ENCODE peak calls at places on chromosomes 13 and 19, in ten cellular contexts. L is fibroblast of lung, Q is heart left ventricle, N is cardiac fibroblast, W is retinal pigment epithelial cell, Y is choroid plexus epithelial cell, K is GM12865, O is IMR-90, I is ascending aorta, A is brain microvascular endothelial cell. J is an unnamed sample.

GRCh38 chr19:12969292-12969988 is at the start of gene DAND5:
- DNase-seq in L (no peak), Q (peak), N (no peak), W (no peak), Y (no peak), K (no peak), O (no peak), I (no peak), A (no peak), J (no peak)

GRCh38 chr13:32315255-32316029 is at the start of the genes BRCA2 and ZAR1L:
- DNase-seq in L (peak), Q (peak), N (peak), W (peak), Y (peak), K (peak), O (peak), I (peak), A (peak), J (peak)

GRCh38 chr13:31968473-31968872 is 63.1 kb upstream of the FRY start:
- DNase-seq in L (no peak), Q (peak), N (peak), W (no peak), Y (peak), K (peak), O (no peak), I (no peak), A (peak), J (no peak)

GRCh38 chr19:41937525-41937924 is 9.3 kb upstream of the ERFL start:
- DNase-seq in L (no peak), Q (no peak), N (no peak), W (no peak), Y (no peak), K (no peak), O (no peak), I (no peak), A (no peak), J (no peak)

GRCh38 chr13:113273856-113274590 is 23.0 kb upstream of the LAMP1 start:
- DNase-seq in L (peak), Q (no peak), N (peak), W (peak), Y (peak), K (no peak), O (peak), I (no peak), A (peak), J (peak)

GRCh38 chr13:24910502-24911134 is 146.6 kb downstream of the RNF17 start:
- DNase-seq in L (peak), Q (no peak), N (no peak), W (no peak), Y (peak), K (no peak), O (peak), I (no peak), A (no peak), J (no peak)

GRCh38 chr13:98746968-98747367 is 5.5 kb downstream of the SLC15A1 start:
- DNase-seq in L (no peak), Q (no peak), N (no peak), W (no peak), Y (peak), K (no peak), O (no peak), I (no peak), A (peak), J (no peak)

GRCh38 chr13:75479102-75479501 is 2.9 kb downstream of the TBC1D4 start:
- DNase-seq in L (no peak), Q (no peak), N (no peak), W (no peak), Y (no peak), K (no peak), O (no peak), I (no peak), A (no peak), J (no peak)

GRCh38 chr19:44841255-44841654 is 4.8 kb upstream of the NECTIN2 start:
- DNase-seq in L (no peak), Q (no peak), N (no peak), W (no peak), Y (no peak), K (no peak), O (no peak), I (no peak), A (no peak), J (no peak)

GRCh38 chr13:97226013-97226412 is 3.9 kb downstream of the MBNL2 start:
- DNase-seq in L (no peak), Q (no peak), N (no peak), W (no peak), Y (no peak), K (no peak), O (no peak), I (no peak), A (no peak), J (no peak)

GRCh38 chr13:51769455-51770127 is 34.4 kb downstream of the DHRS12 start:
- DNase-seq in L (no peak), Q (no peak), N (peak), W (no peak), Y (peak), K (no peak), O (no peak), I (peak), A (no peak), J (no peak)

GRCh38 chr13:106029901-106030300 is 505.6 kb downstream of the EFNB2 start:
- DNase-seq in L (no peak), Q (no peak), N (no peak), W (no peak), Y (no peak), K (no peak), O (no peak), I (no peak), A (no peak), J (no peak)

GRCh38 chr13:66794340-66795031 is 435.6 kb downstream of the PCDH9 start:
- DNase-seq in L (no peak), Q (no peak), N (no peak), W (no peak), Y (no peak), K (no peak), O (no peak), I (no peak), A (no peak), J (no peak)

GRCh38 chr13:102631198-102631597 is 34.4 kb downstream of the TPP2 start:
- DNase-seq in L (no peak), Q (no peak), N (no peak), W (no peak), Y (no peak), K (no peak), O (no peak), I (no peak), A (no peak), J (no peak)

GRCh38 chr19:41577144-41577830 is 1.3 kb downstream of the CEACAM21 start:
- DNase-seq in L (no peak), Q (no peak), N (no peak), W (no peak), Y (no peak), K (no peak), O (no peak), I (no peak), A (no peak), J (no peak)

GRCh38 chr19:6632002-6632621 is 37.8 kb downstream of the TNFSF14 start:
- DNase-seq in L (peak), Q (peak), N (peak), W (no peak), Y (peak), K (peak), O (peak), I (peak), A (peak), J (no peak)

GRCh38 chr19:51407631-51408131 is 9.8 kb downstream of the SIGLEC10 start:
- DNase-seq in L (peak), Q (no peak), N (peak), W (no peak), Y (peak), K (peak), O (peak), I (no peak), A (peak), J (no peak)

GRCh38 chr19:16654151-16654550 is 5.8 kb downstream of the SMIM7 start:
- DNase-seq in L (no peak), Q (no peak), N (no peak), W (no peak), Y (peak), K (no peak), O (no peak), I (no peak), A (no peak), J (no peak)

GRCh38 chr19:44807652-44808462 is 1.0 kb upstream of the BCAM start:
- DNase-seq in L (peak), Q (peak), N (peak), W (no peak), Y (peak), K (no peak), O (peak), I (peak), A (peak), J (no peak)

GRCh38 chr13:110270507-110270906 is 36.5 kb downstream of the COL4A1 start:
- DNase-seq in L (no peak), Q (peak), N (no peak), W (no peak), Y (no peak), K (no peak), O (no peak), I (no peak), A (no peak), J (no peak)

DNA sequence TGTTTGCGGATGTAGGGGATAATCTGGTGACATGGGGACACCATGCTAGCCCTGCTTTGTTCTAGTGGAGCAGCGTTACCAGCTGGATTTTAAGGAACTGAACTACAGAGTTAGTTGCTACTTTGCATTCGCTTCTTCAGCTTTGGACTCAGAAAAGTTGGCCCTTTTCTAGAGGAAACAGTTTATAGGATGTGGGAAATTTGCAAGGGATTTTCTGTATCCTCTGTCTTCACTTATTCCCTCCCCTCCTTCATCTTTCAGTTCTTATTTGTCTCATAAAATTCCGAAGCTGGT is 2.1 kb downstream of the GATAD2A start:
- DNase-seq in L (no peak), Q (no peak), N (no peak), W (no peak), Y (no peak), K (no peak), O (no peak), I (no peak), A (no peak), J (no peak)
- H3K4me3 ChIP-seq in L (peak), Q (peak), N (peak), W (peak), Y (peak), K (no peak), O (peak), I (peak), A (peak), J (peak)

DNA sequence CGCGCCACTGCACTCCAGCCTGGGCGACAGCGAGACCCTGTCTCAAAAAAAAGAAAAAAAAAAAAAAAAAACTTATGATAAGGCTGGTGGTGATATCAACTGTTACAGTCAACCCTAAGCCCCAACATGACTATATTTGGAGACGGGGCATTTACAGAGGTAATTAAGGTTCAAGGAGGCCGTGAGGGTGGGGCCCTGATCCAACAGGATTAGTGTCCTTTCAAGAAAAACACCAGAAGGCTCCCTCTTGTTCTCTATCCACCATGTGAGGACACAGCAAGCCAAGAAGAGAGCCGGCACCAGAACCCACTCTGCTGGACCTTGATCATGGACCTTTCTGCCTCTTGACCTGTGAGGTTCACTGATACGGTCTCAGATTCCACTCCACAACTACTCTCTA is 14.1 kb downstream of the MIER2 start:
- DNase-seq in L (no peak), Q (no peak), N (no peak), W (no peak), Y (no peak), K (no peak), O (no peak), I (peak), A (no peak), J (no peak)
- H3K4me3 ChIP-seq in L (no peak), Q (no peak), N (no peak), W (no peak), Y (no peak), K (no peak), O (no peak), I (no peak), A (no peak), J (no peak)

GRCh38 chr13:27960362-27961226 is 8.5 kb downstream of the CDX2 start:
- DNase-seq in L (peak), Q (no peak), N (peak), W (no peak), Y (peak), K (peak), O (no peak), I (no peak), A (peak), J (no peak)
- H3K4me3 ChIP-seq in L (no peak), Q (peak), N (no peak), W (no peak), Y (no peak), K (peak), O (no peak), I (peak), A (no peak), J (peak)

GRCh38 chr19:35031072-35031881 is 1.0 kb downstream of the SCN1B start:
- DNase-seq in L (peak), Q (peak), N (peak), W (no peak), Y (peak), K (no peak), O (peak), I (no peak), A (no peak), J (no peak)
- H3K4me3 ChIP-seq in L (peak), Q (peak), N (peak), W (peak), Y (peak), K (no peak), O (peak), I (peak), A (peak), J (peak)

GRCh38 chr19:55598034-55598433 is 1.3 kb downstream of the FIZ1 start:
- DNase-seq in L (no peak), Q (no peak), N (no peak), W (no peak), Y (no peak), K (no peak), O (no peak), I (no peak), A (no peak), J (no peak)
- H3K4me3 ChIP-seq in L (no peak), Q (no peak), N (no peak), W (no peak), Y (no peak), K (no peak), O (no peak), I (no peak), A (no peak), J (no peak)

GRCh38 chr19:10112037-10112751 is 701 bp downstream of the P2RY11 start:
- DNase-seq in L (no peak), Q (no peak), N (no peak), W (no peak), Y (peak), K (peak), O (no peak), I (no peak), A (no peak), J (no peak)
- H3K4me3 ChIP-seq in L (no peak), Q (no peak), N (no peak), W (no peak), Y (no peak), K (peak), O (no peak), I (no peak), A (no peak), J (no peak)

DNA sequence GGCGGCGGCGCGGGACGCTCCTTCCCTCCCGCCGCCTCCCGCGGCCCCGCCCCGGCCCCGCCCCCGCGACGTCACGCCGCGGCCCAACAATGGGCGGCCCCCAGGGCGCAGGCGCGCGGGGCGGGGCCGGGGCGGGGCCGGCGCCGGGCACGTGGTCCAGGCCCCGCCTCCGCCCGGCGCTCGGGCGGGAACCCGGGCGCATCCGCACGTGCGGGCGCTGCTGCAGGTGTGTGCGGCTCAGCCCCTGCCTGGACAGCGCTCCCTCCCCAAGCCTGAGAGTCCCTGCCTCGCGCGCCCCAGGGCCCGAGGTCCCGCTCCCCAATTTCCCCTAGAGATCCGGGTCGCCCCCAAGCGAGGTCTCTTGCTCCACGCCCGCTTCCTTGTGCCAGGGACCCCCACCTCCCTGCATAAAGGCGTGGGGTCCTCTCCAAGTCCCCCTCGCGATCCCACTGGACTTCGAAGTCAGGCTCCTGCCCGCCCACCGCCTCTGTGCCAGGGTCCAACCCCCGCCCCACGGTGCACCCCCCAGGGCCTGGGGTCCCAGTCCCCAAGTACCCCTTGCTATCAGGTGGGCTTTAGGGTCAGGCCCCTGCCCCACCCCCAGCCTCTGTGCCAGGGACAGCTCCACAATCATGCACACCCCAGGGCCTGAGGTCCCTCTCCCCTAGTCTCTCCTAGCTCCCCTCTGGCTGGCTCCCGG is at the start of gene MEX3D:
- DNase-seq in L (peak), Q (peak), N (peak), W (no peak), Y (peak), K (peak), O (peak), I (peak), A (peak), J (peak)
- H3K4me3 ChIP-seq in L (peak), Q (peak), N (peak), W (peak), Y (peak), K (peak), O (peak), I (peak), A (peak), J (peak)

GRCh38 chr13:27528908-27529307 is 78.5 kb upstream of the MTIF3 start:
- DNase-seq in L (no peak), Q (no peak), N (no peak), W (no peak), Y (no peak), K (no peak), O (no peak), I (no peak), A (no peak), J (no peak)
- H3K4me3 ChIP-seq in L (no peak), Q (no peak), N (no peak), W (no peak), Y (no peak), K (no peak), O (no peak), I (no peak), A (no peak), J (no peak)

GRCh38 chr13:20713014-20713376 is 9.5 kb downstream of the IL17D start:
- DNase-seq in L (no peak), Q (no peak), N (no peak), W (no peak), Y (no peak), K (no peak), O (no peak), I (no peak), A (no peak), J (no peak)
- H3K4me3 ChIP-seq in L (peak), Q (peak), N (peak), W (peak), Y (peak), K (no peak), O (no peak), I (peak), A (peak), J (peak)